ENCODE peak calls at places on chromosome 20, in eight cellular contexts. S, T, W, V, F, D, K and Y are unnamed samples.

GRCh38 chr20:61494763-61495595 is 242.9 kb downstream of the CDH4 start:
- DNase-seq in S (no peak), T (no peak), W (no peak), V (no peak), F (no peak), D (no peak), K (no peak), Y (no peak)

GRCh38 chr20:1696521-1697209 is 39.1 kb upstream of the SIRPG start:
- DNase-seq in S (no peak), T (no peak), W (no peak), V (no peak), F (no peak), D (no peak), K (peak), Y (no peak)

GRCh38 chr20:14861028-14861699 is 523.8 kb upstream of the FLRT3 start:
- DNase-seq in S (no peak), T (no peak), W (no peak), V (no peak), F (no peak), D (no peak), K (no peak), Y (no peak)

GRCh38 chr20:10347066-10347465 is 87.0 kb downstream of the MKKS start:
- DNase-seq in S (no peak), T (no peak), W (no peak), V (no peak), F (no peak), D (no peak), K (no peak), Y (no peak)

GRCh38 chr20:62805711-62806382 is 1.2 kb downstream of the OGFR start:
- DNase-seq in S (no peak), T (no peak), W (no peak), V (no peak), F (no peak), D (no peak), K (no peak), Y (no peak)

GRCh38 chr20:48329676-48330644 is 497.8 kb downstream of the PREX1 start:
- DNase-seq in S (no peak), T (peak), W (no peak), V (no peak), F (no peak), D (peak), K (no peak), Y (no peak)

GRCh38 chr20:4905195-4905594 is 96.1 kb downstream of the SLC23A2 start:
- DNase-seq in S (no peak), T (no peak), W (no peak), V (no peak), F (no peak), D (no peak), K (no peak), Y (no peak)

GRCh38 chr20:38191654-38192053 is 26.6 kb upstream of the TGM2 start:
- DNase-seq in S (no peak), T (no peak), W (no peak), V (no peak), F (no peak), D (no peak), K (no peak), Y (no peak)

GRCh38 chr20:23302801-23303200 is 47.8 kb upstream of the NXT1 start:
- DNase-seq in S (no peak), T (no peak), W (no peak), V (no peak), F (no peak), D (no peak), K (no peak), Y (no peak)

GRCh38 chr20:31355981-31356380 is 12.4 kb upstream of the DEFB118 start:
- DNase-seq in S (no peak), T (no peak), W (no peak), V (no peak), F (no peak), D (no peak), K (no peak), Y (no peak)

GRCh38 chr20:53768329-53768728 is 174.7 kb upstream of the ZNF217 start:
- DNase-seq in S (no peak), T (no peak), W (no peak), V (no peak), F (no peak), D (no peak), K (no peak), Y (no peak)

GRCh38 chr20:53943522-53944291 is 126.7 kb downstream of the BCAS1 start:
- DNase-seq in S (no peak), T (peak), W (peak), V (no peak), F (peak), D (peak), K (peak), Y (no peak)

GRCh38 chr20:5621305-5621704 is 128.9 kb upstream of the SHLD1 start:
- DNase-seq in S (no peak), T (no peak), W (no peak), V (no peak), F (no peak), D (peak), K (no peak), Y (no peak)

GRCh38 chr20:3854462-3854870 is 7.8 kb downstream of the MAVS start:
- DNase-seq in S (no peak), T (no peak), W (no peak), V (no peak), F (no peak), D (no peak), K (no peak), Y (no peak)

GRCh38 chr20:5658897-5659296 is 91.3 kb upstream of the SHLD1 start:
- DNase-seq in S (no peak), T (no peak), W (peak), V (no peak), F (peak), D (peak), K (peak), Y (no peak)

GRCh38 chr20:25686081-25687077 is 10.3 kb downstream of the ZNF337 start:
- DNase-seq in S (no peak), T (no peak), W (no peak), V (no peak), F (no peak), D (peak), K (no peak), Y (no peak)

GRCh38 chr20:49349678-49350077 is 71.8 kb upstream of the ZNFX1 start:
- DNase-seq in S (no peak), T (no peak), W (no peak), V (no peak), F (no peak), D (no peak), K (no peak), Y (no peak)

GRCh38 chr20:7853493-7853892 is 86.8 kb downstream of the HAO1 start:
- DNase-seq in S (no peak), T (no peak), W (no peak), V (no peak), F (no peak), D (no peak), K (no peak), Y (no peak)

GRCh38 chr20:17525650-17526049 is 5.5 kb downstream of the BFSP1 start:
- DNase-seq in S (no peak), T (peak), W (no peak), V (no peak), F (peak), D (no peak), K (peak), Y (no peak)

GRCh38 chr20:41049451-41049850 is 20.8 kb downstream of the TOP1 start:
- DNase-seq in S (no peak), T (no peak), W (no peak), V (no peak), F (no peak), D (no peak), K (no peak), Y (no peak)

GRCh38 chr20:51439160-51439689 is 103.3 kb downstream of the NFATC2 start:
- DNase-seq in S (no peak), T (no peak), W (no peak), V (no peak), F (no peak), D (no peak), K (no peak), Y (no peak)

GRCh38 chr20:44704551-44704971 is 10.6 kb upstream of the CCN5 start:
- DNase-seq in S (no peak), T (peak), W (no peak), V (no peak), F (no peak), D (no peak), K (no peak), Y (no peak)

GRCh38 chr20:37344506-37345338 is 1.2 kb upstream of the SRC start:
- DNase-seq in S (no peak), T (no peak), W (no peak), V (no peak), F (no peak), D (no peak), K (no peak), Y (no peak)

GRCh38 chr20:4036351-4036750 is 21.0 kb upstream of the RNF24 start:
- DNase-seq in S (no peak), T (no peak), W (no peak), V (no peak), F (no peak), D (no peak), K (no peak), Y (no peak)

GRCh38 chr20:19644085-19644484 is 114.0 kb upstream of the RIN2 start:
- DNase-seq in S (no peak), T (no peak), W (no peak), V (no peak), F (no peak), D (no peak), K (no peak), Y (no peak)

GRCh38 chr20:17786221-17786718 is 86.5 kb downstream of the BANF2 start:
- DNase-seq in S (no peak), T (peak), W (no peak), V (no peak), F (no peak), D (peak), K (no peak), Y (no peak)

GRCh38 chr20:64050261-64051032 is 1.0 kb upstream of the SOX18 start:
- DNase-seq in S (no peak), T (no peak), W (no peak), V (no peak), F (no peak), D (no peak), K (no peak), Y (no peak)

GRCh38 chr20:49832632-49833327 is 20.2 kb downstream of the SLC9A8 start:
- DNase-seq in S (no peak), T (no peak), W (no peak), V (no peak), F (no peak), D (no peak), K (no peak), Y (no peak)

GRCh38 chr20:59993736-59994484 is 35.7 kb downstream of the CDH26 start:
- DNase-seq in S (no peak), T (no peak), W (no peak), V (no peak), F (no peak), D (no peak), K (no peak), Y (no peak)

GRCh38 chr20:22752324-22752723 is 168.0 kb upstream of the FOXA2 start:
- DNase-seq in S (no peak), T (no peak), W (no peak), V (no peak), F (no peak), D (peak), K (no peak), Y (no peak)

GRCh38 chr20:40433341-40433861 is 255.6 kb downstream of the MAFB start:
- DNase-seq in S (no peak), T (no peak), W (no peak), V (no peak), F (no peak), D (no peak), K (no peak), Y (no peak)

GRCh38 chr20:17530716-17531536 is at the start of gene BFSP1:
- DNase-seq in S (peak), T (peak), W (no peak), V (peak), F (peak), D (peak), K (peak), Y (no peak)

GRCh38 chr20:8756410-8756809 is 312.5 kb upstream of the PLCB4 start:
- DNase-seq in S (no peak), T (peak), W (no peak), V (no peak), F (no peak), D (peak), K (no peak), Y (no peak)